ENCODE peak calls at places on chromosome 17, in four cellular contexts. N is HepG2, D is SK-N-SH, T is K562. M is an unnamed sample.

GRCh38 chr17:82315703-82316358 is 1.6 kb downstream of the CD7 start:
- DNase-seq in N (no peak), D (no peak), T (no peak), M (no peak)

GRCh38 chr17:76735006-76735405 is 2.1 kb downstream of the SRSF2 start:
- DNase-seq in N (peak; percentile 54), D (no peak), T (peak; percentile 49), M (no peak)

GRCh38 chr17:32503251-32504165 is 16.7 kb downstream of the CDK5R1 start:
- DNase-seq in N (no peak), D (no peak), T (no peak), M (peak; percentile 98)

GRCh38 chr17:48590603-48591161 is 641 bp upstream of the HOXB3 start:
- DNase-seq in N (no peak), D (no peak), T (no peak), M (no peak)

GRCh38 chr17:82740906-82741759 is 5.7 kb downstream of the FN3K start:
- DNase-seq in N (peak; percentile 93), D (no peak), T (peak; percentile 59), M (no peak)

GRCh38 chr17:9798724-9799123 is 7.3 kb upstream of the DHRS7C start:
- DNase-seq in N (no peak), D (no peak), T (no peak), M (no peak)

GRCh38 chr17:41800601-41801373 is 11.0 kb downstream of the P3H4 start:
- DNase-seq in N (peak; percentile 86), D (peak; percentile 18), T (peak; percentile 74), M (no peak)

GRCh38 chr17:62092784-62093183 is 27.7 kb upstream of the MED13 start:
- DNase-seq in N (no peak), D (no peak), T (no peak), M (no peak)

GRCh38 chr17:8158267-8159031 is 4.3 kb downstream of the VAMP2 start:
- DNase-seq in N (peak; percentile 81), D (peak; percentile 86), T (peak; percentile 89), M (no peak)

GRCh38 chr17:62627219-62627903 is at the start of gene MRC2:
- DNase-seq in N (no peak), D (peak; percentile 93), T (peak; percentile 43), M (no peak)

GRCh38 chr17:69928586-69928985 is 146.4 kb upstream of the KCNJ16 start:
- DNase-seq in N (no peak), D (no peak), T (no peak), M (no peak)

GRCh38 chr17:78828470-78829185 is 12.0 kb downstream of the USP36 start:
- DNase-seq in N (no peak), D (peak; percentile 42), T (peak; percentile 30), M (no peak)

GRCh38 chr17:57995076-57995956 is 7.3 kb upstream of the VEZF1 start:
- DNase-seq in N (peak; percentile 87), D (peak; percentile 79), T (peak; percentile 81), M (no peak)

GRCh38 chr17:2380225-2380922 is 20.5 kb downstream of the MNT start:
- DNase-seq in N (no peak), D (peak; percentile 85), T (no peak), M (no peak)

GRCh38 chr17:40325156-40326013 is 16.4 kb downstream of the RARA start:
- DNase-seq in N (no peak), D (no peak), T (no peak), M (no peak)

GRCh38 chr17:7235693-7236665 is 1.7 kb upstream of the DVL2 start:
- DNase-seq in N (no peak), D (no peak), T (peak; percentile 71), M (no peak)

GRCh38 chr17:68101992-68102758 is 66.6 kb downstream of the KPNA2 start:
- DNase-seq in N (no peak), D (peak; percentile 36), T (no peak), M (no peak)

GRCh38 chr17:44663095-44663494 is 6.8 kb downstream of the MEIOC start:
- DNase-seq in N (no peak), D (no peak), T (no peak), M (no peak)

GRCh38 chr17:27089929-27090247 is 204.0 kb upstream of the WSB1 start:
- DNase-seq in N (no peak), D (no peak), T (peak; percentile 38), M (no peak)

GRCh38 chr17:74512041-74512440 is 19.2 kb downstream of the CD300LB start:
- DNase-seq in N (no peak), D (no peak), T (no peak), M (no peak)

GRCh38 chr17:30336369-30337171 is 2.7 kb upstream of the TMIGD1 start:
- DNase-seq in N (peak; percentile 95), D (peak; percentile 43), T (peak; percentile 84), M (no peak)

GRCh38 chr17:33686171-33686570 is 393.1 kb upstream of the ASIC2 start:
- DNase-seq in N (no peak), D (peak; percentile 32), T (peak; percentile 56), M (no peak)

GRCh38 chr17:79950306-79950705 is 85.4 kb downstream of the TBC1D16 start:
- DNase-seq in N (no peak), D (peak; percentile 38), T (peak; percentile 16), M (no peak)

GRCh38 chr17:57724038-57724728 is 20.9 kb downstream of the CCDC182 start:
- DNase-seq in N (no peak), D (no peak), T (no peak), M (peak; percentile 32)

GRCh38 chr17:72031219-72031906 is 89.5 kb upstream of the SOX9 start:
- DNase-seq in N (no peak), D (peak; percentile 63), T (no peak), M (no peak)

GRCh38 chr17:58760248-58760647 is 4.6 kb downstream of the PPM1E start:
- DNase-seq in N (no peak), D (no peak), T (no peak), M (no peak)

GRCh38 chr17:41618341-41619161 is 5.8 kb downstream of the KRT17 start:
- DNase-seq in N (no peak), D (no peak), T (no peak), M (no peak)

GRCh38 chr17:9273334-9274118 is 252.2 kb downstream of the NTN1 start:
- DNase-seq in N (no peak), D (no peak), T (no peak), M (no peak)

GRCh38 chr17:7862692-7863437 is 5.1 kb downstream of the CYB5D1 start:
- DNase-seq in N (peak; percentile 91), D (peak; percentile 71), T (peak; percentile 37), M (no peak)

GRCh38 chr17:3512512-3513171 is 36.8 kb downstream of the ASPA start:
- DNase-seq in N (no peak), D (no peak), T (peak; percentile 6), M (no peak)

GRCh38 chr17:19996502-19996901 is 12.7 kb upstream of the SPECC1 start:
- DNase-seq in N (no peak), D (no peak), T (no peak), M (no peak)

GRCh38 chr17:71063559-71063958 is 894.2 kb downstream of the KCNJ2 start:
- DNase-seq in N (no peak), D (no peak), T (no peak), M (no peak)

DNA sequence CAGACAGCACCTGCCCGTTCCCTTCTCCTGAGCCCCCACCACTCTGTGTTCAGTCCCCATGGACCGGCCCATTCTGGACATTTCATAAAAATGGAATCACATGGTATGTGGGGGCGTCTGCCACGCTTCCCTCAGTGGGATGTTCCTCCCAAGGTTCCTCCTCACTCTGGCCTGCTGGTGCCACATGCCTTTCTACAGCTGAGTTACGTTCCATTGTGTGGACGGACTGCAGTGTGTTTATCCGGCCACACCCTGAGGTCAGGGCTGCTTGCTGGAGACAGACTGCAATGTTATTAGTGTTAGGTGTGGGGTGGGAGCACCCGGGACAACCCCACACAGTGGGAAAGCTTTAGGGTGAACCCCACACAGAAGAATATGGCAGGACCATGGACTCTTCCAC is 5.9 kb upstream of the AATK start:
- DNase-seq in N (peak; percentile 28), D (no peak), T (no peak), M (no peak)
- TF ChIP-seq NFIC in N (no peak), D (no peak), T (no peak), M (no peak)

GRCh38 chr17:42991471-42991870 is 6.7 kb upstream of the RPL27 start:
- DNase-seq in N (no peak), D (no peak), T (no peak), M (no peak)
- TF ChIP-seq NFIC in N (no peak), D (no peak), T (peak; percentile 70), M (no peak)

DNA sequence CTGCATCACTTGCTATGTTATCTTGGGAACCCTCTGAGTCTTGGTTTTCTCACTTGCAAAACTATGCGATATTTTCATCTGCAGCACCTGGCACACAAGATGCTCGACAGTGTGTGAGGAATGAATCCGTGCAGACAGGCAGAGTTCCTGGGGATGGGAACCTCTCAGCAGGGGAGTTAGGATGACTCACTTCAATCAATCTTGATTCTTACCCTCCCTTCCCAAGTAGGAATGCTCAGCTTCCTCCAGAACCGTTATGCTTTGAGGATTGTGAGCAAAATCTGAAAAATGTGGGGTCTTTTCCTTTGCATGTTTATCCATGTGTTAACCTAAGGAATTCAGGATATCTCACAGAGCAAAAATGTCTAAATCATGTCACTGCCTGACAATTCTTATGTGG is 68.9 kb upstream of the HNF1B start:
- DNase-seq in N (no peak), D (no peak), T (no peak), M (no peak)
- TF ChIP-seq NFIC in N (no peak), D (peak; percentile 34), T (no peak), M (no peak)

DNA sequence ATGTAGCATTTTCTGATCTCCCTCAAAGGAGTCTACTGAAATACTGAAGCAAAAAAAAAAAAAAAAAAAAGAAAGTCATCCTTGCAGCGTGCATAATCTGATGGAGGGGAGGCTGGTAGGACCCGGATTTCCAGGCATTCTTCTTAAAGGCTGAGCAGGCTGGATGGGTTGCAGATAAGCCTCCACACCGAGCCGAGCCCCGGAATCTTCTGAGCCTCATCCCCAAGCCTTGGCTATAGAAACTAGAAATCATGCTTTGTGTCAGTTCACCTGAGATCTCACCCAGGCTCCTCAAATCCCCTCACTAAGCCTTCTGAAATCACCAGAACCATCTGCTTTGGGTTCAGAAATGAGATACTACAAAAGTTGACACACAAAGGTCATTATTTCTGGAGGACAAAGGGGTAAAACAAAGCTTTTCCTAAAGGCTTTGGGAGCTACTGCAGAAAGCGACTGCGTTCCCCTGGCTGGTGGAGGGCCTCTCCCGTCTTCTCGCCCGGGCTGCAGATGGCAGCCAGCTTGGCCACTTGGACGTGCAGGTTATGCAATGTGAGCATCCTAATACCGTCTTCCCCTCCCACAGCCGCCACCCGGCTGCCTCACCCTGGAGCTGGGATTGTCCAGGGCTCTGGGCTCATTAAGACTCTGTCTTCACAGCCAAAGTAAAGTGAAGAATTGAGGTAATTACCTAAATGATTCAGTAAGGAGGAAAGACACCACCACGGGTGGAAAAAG is 4.7 kb upstream of the CACNG4 start:
- DNase-seq in N (no peak), D (no peak), T (no peak), M (no peak)
- TF ChIP-seq NFIC in N (no peak), D (no peak), T (no peak), M (no peak)

DNA sequence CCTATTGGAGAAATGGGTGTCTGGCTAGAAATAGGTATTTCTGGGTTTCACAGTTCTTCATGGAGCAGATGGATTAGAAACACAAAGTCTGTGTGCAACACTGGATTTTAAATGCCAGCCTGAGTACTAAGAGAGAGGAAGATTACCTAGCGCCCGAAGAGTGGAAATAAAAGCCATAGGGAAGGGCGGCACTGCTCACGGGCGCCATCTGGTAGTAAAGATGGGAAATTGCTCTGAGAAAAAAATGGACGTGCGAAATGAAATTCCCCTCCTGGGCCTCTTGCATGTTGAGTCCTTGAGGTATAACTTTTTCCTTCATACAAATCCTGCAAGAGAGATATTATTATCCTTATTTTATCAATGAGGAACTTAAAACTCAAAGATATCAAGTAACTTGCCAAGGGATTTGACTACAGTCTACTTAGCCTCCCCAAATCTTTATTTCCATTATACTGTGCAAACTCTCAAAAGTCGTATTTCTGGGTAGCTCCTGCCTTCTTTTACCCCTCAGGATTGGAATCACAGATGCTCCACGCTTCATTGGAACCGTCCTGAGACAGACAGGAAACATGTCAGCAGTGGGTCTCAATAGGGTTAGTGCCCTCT is 72.8 kb downstream of the MMD start:
- DNase-seq in N (peak; percentile 69), D (peak; percentile 57), T (peak; percentile 78), M (no peak)
- TF ChIP-seq NFIC in N (no peak), D (no peak), T (no peak), M (no peak)

M was measured in GM12878.